ENCODE peak calls at places on chromosomes 16 and 17, in six cellular contexts. X is stomach, I is transverse colon, W is esophagus squamous epithelium, B is SJCRH30, T is IMR-90. F is an unnamed sample.
A peak's percentile ranks its signal among the peaks of the same experiment; 100 is the strongest.

GRCh38 chr16:21302898-21303528 is 24.9 kb upstream of the CRYM start:
- DNase-seq in X (no peak), I (peak; percentile 22), B (no peak), W (no peak), T (peak; percentile 93), F (peak; percentile 47)

GRCh38 chr17:143785-144281 is 6.5 kb downstream of the SCGB1C2 start:
- DNase-seq in X (peak; percentile 89), W (no peak), T (peak; percentile 39), I (peak; percentile 90), B (peak; percentile 66), F (peak; percentile 15)

GRCh38 chr17:5381542-5381941 is 37.9 kb downstream of the NUP88 start:
- DNase-seq in B (no peak), I (no peak), W (no peak), T (peak; percentile 34), X (no peak), F (no peak)

GRCh38 chr16:75260856-75261589 is 9.6 kb upstream of the BCAR1 start:
- DNase-seq in X (no peak), I (no peak), T (no peak), B (no peak), W (no peak), F (no peak)

GRCh38 chr16:22692034-22692433 is 121.9 kb upstream of the HS3ST2 start:
- DNase-seq in W (no peak), I (no peak), T (no peak), B (no peak), X (no peak), F (no peak)

GRCh38 chr17:82334622-82335394 is 1.2 kb upstream of the SECTM1 start:
- DNase-seq in W (no peak), B (no peak), T (peak; percentile 22), I (no peak), X (no peak), F (no peak)

GRCh38 chr17:30378797-30379302 is at the start of gene CPD:
- DNase-seq in B (peak; percentile 98), W (peak; percentile 79), X (peak; percentile 99), T (peak; percentile 92), I (peak; percentile 99), F (peak; percentile 82)

GRCh38 chr17:81249233-81250040 is 10.3 kb downstream of the NDUFAF8 start:
- DNase-seq in I (no peak), X (no peak), T (peak; percentile 8), B (peak; percentile 74), W (no peak), F (no peak)

GRCh38 chr17:50056217-50056960 is 479 bp downstream of the ITGA3 start:
- DNase-seq in W (no peak), T (peak; percentile 69), X (peak; percentile 76), B (peak; percentile 47), I (peak; percentile 71), F (no peak)

GRCh38 chr16:85947511-85948509 is 48.8 kb downstream of the IRF8 start:
- DNase-seq in B (peak; percentile 26), W (no peak), X (peak; percentile 43), I (peak; percentile 23), T (no peak), F (no peak)

GRCh38 chr17:3890893-3891219 is 2.0 kb downstream of the CAMKK1 start:
- DNase-seq in T (no peak), I (no peak), X (no peak), W (no peak), B (peak; percentile 38), F (no peak)

GRCh38 chr16:27246439-27246838 is 22.1 kb downstream of the NSMCE1 start:
- DNase-seq in W (no peak), X (no peak), T (no peak), I (no peak), B (no peak), F (no peak)

GRCh38 chr17:81163703-81164413 is 1.4 kb upstream of the PVALEF start:
- DNase-seq in W (no peak), I (no peak), B (peak; percentile 48), T (no peak), X (no peak), F (no peak)

GRCh38 chr16:91484-91883 is 13.5 kb downstream of the MPG start:
- DNase-seq in W (no peak), B (peak; percentile 76), X (peak; percentile 48), T (no peak), I (no peak), F (no peak)

GRCh38 chr17:46783031-46783593 is 35.4 kb downstream of the WNT3 start:
- DNase-seq in I (peak; percentile 76), T (no peak), W (no peak), B (no peak), X (peak; percentile 76), F (no peak)

GRCh38 chr17:1577186-1577585 is 14.6 kb upstream of the PITPNA start:
- DNase-seq in X (peak; percentile 91), I (peak; percentile 75), T (peak; percentile 89), W (no peak), B (peak; percentile 51), F (peak; percentile 61)

GRCh38 chr17:78185981-78186688 is 717 bp downstream of the TK1 start:
- DNase-seq in B (peak; percentile 92), W (no peak), I (peak; percentile 74), T (no peak), X (no peak), F (no peak)

GRCh38 chr17:44846206-44846605 is 1.5 kb upstream of the HIGD1B start:
- DNase-seq in X (no peak), I (no peak), B (no peak), T (no peak), W (no peak), F (no peak)

GRCh38 chr17:67245694-67246397 is 850 bp upstream of the HELZ start:
- DNase-seq in B (peak; percentile 59), W (no peak), I (peak; percentile 62), X (peak; percentile 46), T (no peak), F (no peak)

GRCh38 chr17:75552847-75553552 is 27.5 kb downstream of the LLGL2 start:
- DNase-seq in T (peak; percentile 20), I (no peak), X (no peak), B (peak; percentile 55), W (no peak), F (no peak)

GRCh38 chr16:22352726-22353125 is 21.7 kb downstream of the CDR2 start:
- DNase-seq in I (no peak), X (no peak), W (no peak), T (no peak), B (peak; percentile 51), F (no peak)

GRCh38 chr17:79473111-79473835 is 137.6 kb downstream of the RBFOX3 start:
- DNase-seq in I (no peak), W (no peak), B (no peak), X (no peak), T (no peak), F (no peak)

GRCh38 chr16:997440-998051 is 16.0 kb downstream of the SOX8 start:
- DNase-seq in W (no peak), B (peak; percentile 84), I (peak; percentile 26), T (peak; percentile 41), X (peak; percentile 72), F (no peak)

GRCh38 chr17:56918916-56919315 is 5.1 kb upstream of the TRIM25 start:
- DNase-seq in B (no peak), I (no peak), W (no peak), T (no peak), X (no peak), F (no peak)

GRCh38 chr16:12406840-12407690 is 396.6 kb downstream of the CPPED1 start:
- DNase-seq in W (no peak), T (peak; percentile 46), I (no peak), X (no peak), B (no peak), F (no peak)

GRCh38 chr16:64459821-64460220 is 662.0 kb downstream of the CDH11 start:
- DNase-seq in W (no peak), X (peak; percentile 25), B (peak; percentile 26), I (no peak), T (peak; percentile 44), F (no peak)

GRCh38 chr16:28473714-28474265 is 1.7 kb upstream of the NPIPB7 start:
- DNase-seq in B (no peak), T (no peak), W (no peak), I (peak; percentile 3), X (no peak), F (no peak)

GRCh38 chr17:80882926-80883685 is 108.5 kb upstream of the CHMP6 start:
- DNase-seq in I (no peak), T (no peak), X (no peak), B (no peak), W (no peak), F (no peak)

GRCh38 chr17:28726396-28726911 is 421 bp upstream of the TLCD1 start:
- DNase-seq in T (peak; percentile 39), B (peak; percentile 85), X (peak; percentile 69), W (peak; percentile 41), I (peak; percentile 79), F (no peak)
- H3K27ac ChIP-seq in T (peak overlapping the region; percentile 61), B (peak overlapping the region; percentile 61), X (peak overlapping the region; percentile 98), W (peak overlapping the region; percentile 97), I (peak overlapping the region; percentile 97), F (peak overlapping the region; percentile 31)

GRCh38 chr17:47897561-47897960 is 1.5 kb downstream of the SP2 start:
- DNase-seq in T (no peak), I (no peak), W (no peak), X (no peak), B (no peak), F (no peak)
- H3K4me3 ChIP-seq in T (no peak overlapping the region), I (peak overlapping the region; percentile 95), W (no peak overlapping the region), X (peak overlapping the region; percentile 67), B (peak overlapping the region; percentile 94), F (no peak overlapping the region)

DNA sequence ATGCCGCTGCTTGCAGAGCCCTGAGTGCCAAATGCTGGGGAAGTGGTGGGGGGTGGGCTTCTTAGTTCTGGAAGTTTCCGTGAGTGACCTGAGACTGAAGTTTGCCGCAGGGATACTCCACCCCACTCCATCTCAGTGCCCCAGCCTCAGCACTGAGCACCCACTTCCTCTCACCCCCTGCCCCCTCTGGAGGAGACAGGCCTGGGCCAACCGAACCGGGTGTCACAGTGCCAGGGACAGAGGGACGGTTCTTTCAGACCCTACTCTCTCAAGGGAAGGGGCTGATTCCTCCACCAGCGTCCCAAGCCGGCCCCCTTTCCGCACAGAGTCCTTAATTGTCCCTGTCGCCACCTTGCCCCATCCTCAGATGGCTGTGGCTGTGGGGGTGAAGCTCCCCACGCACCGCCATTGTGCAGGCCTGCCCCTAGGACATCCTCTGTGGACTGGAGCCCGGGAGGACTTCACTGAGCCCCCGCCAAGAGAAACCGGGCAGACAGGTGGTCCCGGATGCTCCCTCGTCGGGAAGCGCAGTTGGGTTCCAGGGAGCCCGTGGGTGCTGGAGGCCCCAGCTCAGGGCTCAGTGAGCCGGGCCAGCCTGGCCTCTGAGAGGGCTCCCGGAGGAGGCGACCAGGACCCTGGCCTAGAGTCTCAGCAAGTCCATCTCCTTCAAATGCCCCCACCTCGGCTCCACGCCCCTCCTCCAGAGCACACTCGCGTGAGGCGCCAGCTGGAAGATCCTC is 1.6 kb upstream of the KREMEN2 start:
- DNase-seq in W (no peak), B (peak; percentile 52), T (no peak), I (no peak), X (no peak), F (no peak)
- H3K27me3 ChIP-seq in W (peaks cover 99% of the 10 kb centered on the region), B (peaks cover under 1% of the 10 kb centered on the region), T (peaks cover 61% of the 10 kb centered on the region), I (peaks cover 91% of the 10 kb centered on the region), X (peaks cover 36% of the 10 kb centered on the region), F (peaks cover 37% of the 10 kb centered on the region)

DNA sequence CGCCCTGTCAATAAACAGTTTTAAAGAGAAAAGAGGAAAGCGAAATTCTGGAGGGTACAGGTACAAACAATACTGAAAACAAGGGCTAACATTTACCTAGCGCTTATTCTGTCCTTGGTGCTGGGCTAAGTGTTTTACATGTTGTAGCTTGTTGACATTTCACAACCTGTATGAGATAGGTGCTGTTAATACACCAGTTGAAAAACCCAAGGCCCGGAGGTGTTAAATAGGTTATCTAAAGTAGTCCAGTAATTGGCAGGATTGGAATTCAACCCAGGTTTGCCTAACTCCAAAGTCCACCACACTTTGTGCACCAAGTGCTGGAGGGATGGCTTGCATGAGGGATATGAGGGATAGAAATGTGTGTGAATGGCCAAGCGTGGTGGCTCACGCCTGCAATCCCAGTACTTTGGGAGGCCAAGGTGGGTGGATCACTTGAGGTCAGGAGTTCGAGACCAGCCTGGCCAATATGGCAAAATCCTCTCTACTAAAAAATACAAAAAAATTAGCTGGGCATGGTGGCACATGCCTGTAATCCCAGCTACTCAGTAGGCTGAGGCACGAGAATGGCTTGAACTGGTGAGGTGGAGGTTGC is 2.9 kb downstream of the ATP6V0D1 start:
- DNase-seq in X (peak; percentile 44), T (no peak), B (no peak), I (no peak), W (no peak), F (no peak)
- H3K27ac ChIP-seq in X (peak overlapping the region; percentile 66), T (no peak overlapping the region), B (no peak overlapping the region), I (no peak overlapping the region), W (peak overlapping the region; percentile 25), F (no peak overlapping the region)